ENCODE peak calls at places on chromosomes 13 and 19, in four cellular contexts. U is breast epithelium, Z is right lobe of liver, X is AG04450. C is an unnamed sample.

GRCh38 chr13:91664036-91664435 is 265.6 kb downstream of the GPC5 start:
- DNase-seq in U (no peak), Z (no peak), X (no peak), C (no peak)

GRCh38 chr13:97142452-97142851 is 79.7 kb upstream of the MBNL2 start:
- DNase-seq in U (no peak), Z (peak; percentile 60), X (no peak), C (no peak)

GRCh38 chr19:30118221-30118620 is 176.2 kb downstream of the URI1 start:
- DNase-seq in U (no peak), Z (no peak), X (no peak), C (no peak)

GRCh38 chr19:43300876-43301765 is 31.8 kb upstream of the PSG9 start:
- DNase-seq in U (no peak), Z (no peak), X (no peak), C (no peak)

GRCh38 chr13:90445179-90445578 is 902.3 kb upstream of the MIR17HG start:
- DNase-seq in U (no peak), Z (no peak), X (peak; percentile 79), C (no peak)

GRCh38 chr13:46352810-46353209 is 34.2 kb downstream of the RUBCNL start:
- DNase-seq in U (no peak), Z (no peak), X (no peak), C (no peak)

GRCh38 chr13:36275190-36276002 is 22.2 kb downstream of the CCDC169 start:
- DNase-seq in U (no peak), Z (no peak), X (peak; percentile 34), C (no peak)

GRCh38 chr13:106376411-106377112 is 158.9 kb downstream of the EFNB2 start:
- DNase-seq in U (no peak), Z (no peak), X (peak; percentile 67), C (no peak)

GRCh38 chr19:44662686-44663085 is 8.6 kb upstream of the CEACAM19 start:
- DNase-seq in U (no peak), Z (no peak), X (no peak), C (no peak)

GRCh38 chr13:109785892-109786450 is 412 bp downstream of the IRS2 start:
- DNase-seq in U (no peak), Z (no peak), X (no peak), C (no peak)

GRCh38 chr19:58346961-58347929 is 6.0 kb downstream of the A1BG start:
- DNase-seq in U (peak; percentile 62), Z (no peak), X (no peak), C (no peak)

GRCh38 chr13:110812869-110813645 is 99.6 kb downstream of the ING1 start:
- DNase-seq in U (no peak), Z (no peak), X (no peak), C (no peak)

GRCh38 chr13:102724923-102725322 is 30.1 kb upstream of the METTL21C start:
- DNase-seq in U (no peak), Z (no peak), X (no peak), C (no peak)

GRCh38 chr19:57558525-57558924 is 1.1 kb downstream of the ZNF550 start:
- DNase-seq in U (no peak), Z (no peak), X (no peak), C (no peak)

GRCh38 chr13:45119469-45119989 is 781 bp upstream of the GTF2F2 start:
- DNase-seq in U (no peak), Z (no peak), X (peak; percentile 33), C (no peak)

GRCh38 chr13:32314968-32315254 is 252 bp downstream of the ZAR1L start:
- DNase-seq in U (no peak), Z (no peak), X (no peak), C (peak; percentile 38)

GRCh38 chr19:48728882-48729645 is 9.5 kb upstream of the MAMSTR start:
- DNase-seq in U (no peak), Z (no peak), X (no peak), C (no peak)

GRCh38 chr19:5145521-5146511 is 176.9 kb downstream of the KDM4B start:
- DNase-seq in U (no peak), Z (peak; percentile 46), X (no peak), C (no peak)

GRCh38 chr13:82938644-82939043 is 943.6 kb downstream of the SLITRK1 start:
- DNase-seq in U (no peak), Z (no peak), X (no peak), C (no peak)

GRCh38 chr13:63773476-63773875 is 2357.8 kb upstream of the PCDH20 start:
- DNase-seq in U (no peak), Z (no peak), X (no peak), C (no peak)

GRCh38 chr13:51179432-51179971 is 42.7 kb upstream of the FAM124A start:
- DNase-seq in U (no peak), Z (no peak), X (no peak), C (no peak)

GRCh38 chr19:33500991-33501390 is 20.6 kb downstream of the PEPD start:
- DNase-seq in U (no peak), Z (peak; percentile 58), X (no peak), C (no peak)

GRCh38 chr13:40231311-40231710 is 435.1 kb downstream of the FOXO1 start:
- DNase-seq in U (no peak), Z (no peak), X (no peak), C (no peak)

GRCh38 chr13:39317284-39317683 is 279.0 kb downstream of the NHLRC3 start:
- DNase-seq in U (no peak), Z (no peak), X (peak; percentile 7), C (no peak)

GRCh38 chr13:46126552-46127171 is 21.8 kb upstream of the CPB2 start:
- DNase-seq in U (peak; percentile 73), Z (peak; percentile 74), X (peak; percentile 43), C (peak; percentile 89)

GRCh38 chr13:72527333-72527732 is 200.1 kb downstream of the MZT1 start:
- DNase-seq in U (no peak), Z (no peak), X (no peak), C (no peak)

GRCh38 chr13:109400625-109401257 is 385.6 kb downstream of the IRS2 start:
- DNase-seq in U (no peak), Z (peak; percentile 73), X (no peak), C (no peak)

GRCh38 chr19:34502582-34503545 is 21.3 kb downstream of the WTIP start:
- DNase-seq in U (no peak), Z (no peak), X (no peak), C (no peak)

GRCh38 chr13:72198967-72199601 is 332.1 kb upstream of the DACH1 start:
- DNase-seq in U (no peak), Z (no peak), X (no peak), C (no peak)

GRCh38 chr19:48393559-48394330 is at the start of gene GRIN2D:
- DNase-seq in U (no peak), Z (no peak), X (no peak), C (no peak)

GRCh38 chr13:85709721-85710120 is 89.5 kb downstream of the SLITRK6 start:
- DNase-seq in U (no peak), Z (no peak), X (no peak), C (no peak)

GRCh38 chr13:74110053-74110452 is 24.2 kb downstream of the KLF12 start:
- DNase-seq in U (no peak), Z (no peak), X (no peak), C (no peak)

DNA sequence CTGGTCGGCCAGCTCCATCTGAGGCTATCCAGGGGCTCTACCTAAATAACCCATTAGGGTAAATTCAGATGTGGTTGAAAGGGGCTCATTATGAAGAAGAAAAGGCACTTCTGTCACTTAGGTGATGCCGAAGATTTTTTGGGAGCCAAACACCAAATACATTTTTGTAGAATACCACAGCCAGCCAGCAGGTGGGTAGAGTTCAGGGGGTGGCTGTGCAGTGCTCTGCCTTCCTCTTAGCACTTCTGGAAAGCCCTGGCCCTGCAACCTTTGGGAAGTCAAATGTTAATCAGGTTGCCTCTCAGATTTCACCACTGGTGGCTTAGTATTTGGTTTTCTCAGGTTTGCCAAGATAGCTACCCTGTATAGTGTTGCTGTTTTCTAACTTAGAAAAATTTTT is 18.5 kb upstream of the GPR18 start:
- DNase-seq in U (no peak), Z (no peak), X (no peak), C (no peak)
- TF ChIP-seq CTCF in U (no peak), Z (no peak), X (no peak), C (no peak)

GRCh38 chr19:8220481-8220880 is 11.3 kb downstream of the CERS4 start:
- DNase-seq in U (no peak), Z (peak; percentile 76), X (no peak), C (no peak)
- TF ChIP-seq CTCF in U (no peak), Z (no peak), X (no peak), C (no peak)

GRCh38 chr13:108220042-108220441 is 1.9 kb downstream of the ABHD13 start:
- DNase-seq in U (no peak), Z (no peak), X (no peak), C (no peak)
- TF ChIP-seq CTCF in U (no peak), Z (no peak), X (no peak), C (no peak)

DNA sequence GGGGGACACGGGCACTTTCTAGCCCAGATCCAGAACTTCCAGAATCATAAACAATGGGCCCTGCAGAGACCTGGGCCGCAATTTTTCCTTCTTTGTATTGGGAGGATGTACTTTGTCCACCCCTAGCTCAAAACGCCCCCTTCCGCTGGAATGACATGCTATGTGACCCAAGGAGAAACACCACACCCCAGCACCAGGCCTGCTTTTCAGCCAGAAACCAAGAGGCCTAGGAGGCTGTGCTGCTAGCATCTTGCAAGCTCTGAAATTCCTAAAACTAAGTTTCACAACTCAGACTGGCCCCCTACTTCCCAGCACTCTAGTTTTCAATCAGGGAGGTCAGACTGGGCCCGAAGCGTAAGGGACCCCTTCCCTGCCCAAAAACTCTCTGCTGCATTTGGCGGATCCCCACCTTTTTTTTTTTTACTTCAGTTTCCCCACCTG is 538 bp downstream of the LSM4 start:
- DNase-seq in U (no peak), Z (peak; percentile 59), X (no peak), C (no peak)
- TF ChIP-seq CTCF in U (no peak), Z (no peak), X (peak; percentile 33), C (no peak)

C was measured in lower leg skin.